ENCODE peak calls at places on chromosomes 3 and 15, in six cellular contexts. A, B, T, M, E and U are unnamed samples. For H3K4me1, the result is how much of the 10 kb centered on the place peaks cover.

GRCh38 chr15:31435891-31436628 is 109.4 kb downstream of the KLF13 start:
- DNase-seq in T (no peak), E (peak), A (no peak), M (no peak), B (no peak), U (peak)

GRCh38 chr3:107962015-107962414 is 128.8 kb downstream of the CD47 start:
- DNase-seq in B (no peak), T (no peak), A (no peak), E (no peak), M (no peak), U (no peak)

GRCh38 chr3:73707772-73708171 is 83.0 kb upstream of the PDZRN3 start:
- DNase-seq in M (no peak), A (no peak), B (no peak), E (no peak), T (no peak), U (no peak)

GRCh38 chr15:91853968-91854943 is 748 bp downstream of the SLCO3A1 start:
- DNase-seq in T (peak), E (peak), B (peak), M (peak), A (peak), U (no peak)

GRCh38 chr15:40845036-40845435 is 1.2 kb downstream of the SPINT1 start:
- DNase-seq in M (no peak), E (no peak), A (no peak), T (no peak), B (no peak), U (no peak)

GRCh38 chr15:78640840-78641733 is at the start of gene CHRNB4:
- DNase-seq in M (no peak), E (no peak), T (no peak), A (no peak), B (peak), U (no peak)

GRCh38 chr3:23377928-23378672 is 175.0 kb downstream of the UBE2E2 start:
- DNase-seq in B (no peak), A (no peak), E (peak), M (no peak), T (no peak), U (no peak)

GRCh38 chr15:69848551-69849231 is 249.0 kb downstream of the TLE3 start:
- DNase-seq in E (no peak), B (no peak), A (no peak), M (no peak), T (no peak), U (no peak)

GRCh38 chr3:61352300-61352699 is 101.0 kb upstream of the FHIT start:
- DNase-seq in T (no peak), B (no peak), A (no peak), M (no peak), E (no peak), U (no peak)

GRCh38 chr15:29805043-29805707 is 17.1 kb downstream of the TJP1 start:
- DNase-seq in A (peak), E (no peak), M (no peak), T (no peak), B (no peak), U (no peak)

GRCh38 chr3:45582407-45582806 is 12.1 kb upstream of the LIMD1 start:
- DNase-seq in E (no peak), A (no peak), B (no peak), T (no peak), M (no peak), U (no peak)

GRCh38 chr3:23859012-23859743 is 53.4 kb downstream of the UBE2E1 start:
- DNase-seq in A (no peak), E (no peak), B (no peak), M (no peak), T (no peak), U (no peak)

GRCh38 chr15:77029166-77030041 is 34.5 kb downstream of the PSTPIP1 start:
- DNase-seq in E (no peak), B (peak), A (peak), M (no peak), T (no peak), U (peak)

GRCh38 chr3:99529265-99529664 is 109.1 kb upstream of the COL8A1 start:
- DNase-seq in B (no peak), A (no peak), E (no peak), M (no peak), T (no peak), U (no peak)

GRCh38 chr3:128083980-128084674 is 31.9 kb downstream of the SEC61A1 start:
- DNase-seq in B (no peak), M (no peak), E (no peak), A (peak), T (no peak), U (no peak)

GRCh38 chr3:197295871-197296270 is 2.5 kb downstream of the DLG1 start:
- DNase-seq in E (no peak), M (no peak), A (no peak), B (no peak), T (no peak), U (no peak)

GRCh38 chr3:104564045-104564643 is 802.6 kb upstream of the ALCAM start:
- DNase-seq in M (peak), E (peak), T (no peak), B (peak), A (no peak), U (peak)

GRCh38 chr3:174477491-174477890 is 381.6 kb upstream of the NAALADL2 start:
- DNase-seq in M (no peak), B (no peak), A (no peak), E (no peak), T (no peak), U (no peak)

GRCh38 chr3:23735575-23736326 is 70.0 kb upstream of the UBE2E1 start:
- DNase-seq in E (no peak), B (no peak), A (no peak), M (no peak), T (peak), U (no peak)

GRCh38 chr15:83210619-83211018 is 3.0 kb upstream of the HDGFL3 start:
- DNase-seq in M (no peak), E (no peak), B (no peak), A (peak), T (no peak), U (no peak)

GRCh38 chr15:40435331-40436089 is 5.2 kb upstream of the BAHD1 start:
- DNase-seq in A (no peak), T (no peak), E (no peak), B (no peak), M (no peak), U (no peak)

GRCh38 chr15:70102827-70103226 is 5.1 kb upstream of the TLE3 start:
- DNase-seq in A (no peak), E (no peak), T (no peak), M (no peak), B (no peak), U (no peak)

DNA sequence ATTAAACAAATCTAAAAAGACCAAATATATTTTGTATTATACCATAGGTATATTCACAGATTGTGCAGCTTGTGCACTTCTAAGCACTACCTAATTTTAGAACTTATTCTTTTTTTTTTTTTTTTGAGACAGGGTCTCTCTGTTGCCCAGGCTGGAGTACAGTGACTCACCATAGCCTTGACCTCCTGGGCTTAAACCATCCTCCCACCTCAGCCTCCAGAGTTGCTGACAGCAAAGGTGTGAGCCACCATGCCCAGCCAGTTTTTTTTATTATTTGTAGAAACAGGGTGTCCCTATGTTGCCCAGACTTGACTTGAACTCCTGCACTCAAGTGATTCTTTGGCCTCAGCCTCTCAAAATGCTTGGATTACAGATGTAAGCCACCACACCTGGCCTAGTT is 11.9 kb upstream of the TKT start:
- DNase-seq in A (no peak), B (no peak), T (no peak), E (no peak), M (no peak), U (no peak)
- H3K4me1 ChIP-seq in A (under half), B (under half), T (under half), E (under half), M (under half), U (under half)

GRCh38 chr3:69090021-69090420 is 5.3 kb downstream of the ARL6IP5 start:
- DNase-seq in A (no peak), B (no peak), E (no peak), M (no peak), T (no peak), U (no peak)
- H3K4me1 ChIP-seq in A (half or more), B (under half), E (half or more), M (half or more), T (half or more), U (under half)

GRCh38 chr15:89116404-89116803 is 28.1 kb downstream of the ABHD2 start:
- DNase-seq in B (no peak), T (no peak), M (no peak), A (no peak), E (no peak), U (no peak)
- H3K4me1 ChIP-seq in B (under half), T (half or more), M (under half), A (half or more), E (under half), U (half or more)

GRCh38 chr3:66480666-66481065 is 20.2 kb downstream of the LRIG1 start:
- DNase-seq in A (no peak), T (no peak), B (no peak), M (peak), E (peak), U (no peak)
- H3K4me1 ChIP-seq in A (half or more), T (half or more), B (half or more), M (half or more), E (half or more), U (half or more)